ENCODE peak calls at places on chromosomes 13 and 19, in nine cellular contexts. K, P, O, S, B, Q, H, W and M are unnamed samples.

GRCh38 chr13:107867701-107868661 is 347.4 kb downstream of the LIG4 start:
- DNase-seq in O (no peak), Q (no peak), B (no peak), S (peak), P (no peak), H (no peak), K (peak), W (no peak), M (no peak)

GRCh38 chr19:48964205-48965032 is 690 bp upstream of the FTL start:
- DNase-seq in W (no peak), B (no peak), S (peak), P (no peak), K (peak), Q (no peak), H (no peak), O (no peak), M (no peak)

GRCh38 chr13:106573279-106573831 is 5.4 kb upstream of the ARGLU1 start:
- DNase-seq in S (no peak), B (no peak), W (no peak), O (no peak), Q (no peak), K (no peak), P (peak), H (peak), M (no peak)

GRCh38 chr19:56912406-56912805 is 71.9 kb upstream of the PEG3 start:
- DNase-seq in W (no peak), K (no peak), Q (no peak), P (no peak), S (no peak), O (no peak), H (no peak), B (no peak), M (no peak)

GRCh38 chr19:29098863-29099481 is 114.0 kb downstream of the UQCRFS1 start:
- DNase-seq in B (peak), H (peak), W (no peak), S (no peak), K (peak), P (peak), Q (peak), O (no peak), M (peak)

GRCh38 chr13:85314686-85315085 is 484.5 kb downstream of the SLITRK6 start:
- DNase-seq in Q (no peak), S (peak), H (no peak), P (no peak), K (no peak), O (no peak), W (no peak), B (no peak), M (no peak)

GRCh38 chr19:56838930-56839664 is 1.4 kb downstream of the PEG3 start:
- DNase-seq in W (no peak), B (no peak), K (peak), S (peak), O (no peak), P (peak), H (peak), Q (peak), M (peak)

GRCh38 chr13:51523082-51523518 is 61.2 kb upstream of the WDFY2 start:
- DNase-seq in H (no peak), O (no peak), W (no peak), Q (no peak), P (peak), S (peak), B (no peak), K (no peak), M (no peak)

GRCh38 chr19:13984875-13985741 is 21.0 kb downstream of the RFX1 start:
- DNase-seq in B (no peak), O (no peak), S (no peak), K (no peak), Q (no peak), W (peak), H (no peak), P (no peak), M (no peak)

GRCh38 chr13:22311734-22312404 is 641.0 kb downstream of the FGF9 start:
- DNase-seq in W (no peak), P (no peak), K (no peak), H (peak), O (no peak), Q (no peak), S (peak), B (no peak), M (peak)

GRCh38 chr19:30070198-30070969 is 128.3 kb downstream of the URI1 start:
- DNase-seq in H (no peak), O (no peak), W (no peak), K (no peak), P (no peak), Q (no peak), B (no peak), S (no peak), M (no peak)

GRCh38 chr19:28878862-28879566 is 333.9 kb downstream of the UQCRFS1 start:
- DNase-seq in B (peak), O (peak), W (peak), K (peak), S (peak), H (peak), P (peak), Q (no peak), M (peak)

GRCh38 chr19:11191273-11191755 is 6.0 kb downstream of the KANK2 start:
- DNase-seq in Q (peak), S (peak), H (peak), P (peak), K (peak), B (peak), O (no peak), W (peak), M (peak)

GRCh38 chr19:11598746-11599145 is 1.5 kb downstream of the ZNF627 start:
- DNase-seq in P (no peak), W (no peak), O (no peak), S (no peak), K (no peak), H (no peak), B (no peak), Q (no peak), M (no peak)

GRCh38 chr13:23848019-23848418 is 41.2 kb downstream of the MIPEP start:
- DNase-seq in S (no peak), O (no peak), B (no peak), K (no peak), H (no peak), Q (no peak), W (no peak), P (no peak), M (no peak)

GRCh38 chr19:23071087-23071511 is 45.7 kb upstream of the ZNF730 start:
- DNase-seq in Q (no peak), O (no peak), W (no peak), P (no peak), B (no peak), S (no peak), K (peak), H (no peak), M (peak)

GRCh38 chr13:30861836-30862467 is 44.1 kb upstream of the MEDAG start:
- DNase-seq in K (no peak), Q (no peak), P (no peak), O (no peak), W (no peak), B (no peak), S (no peak), H (no peak), M (no peak)

GRCh38 chr19:5470264-5470671 is 15.1 kb downstream of the ZNRF4 start:
- DNase-seq in O (no peak), Q (no peak), B (peak), W (no peak), P (no peak), S (no peak), K (no peak), H (no peak), M (no peak)

GRCh38 chr13:36385471-36385870 is 39.3 kb upstream of the SPART start:
- DNase-seq in B (no peak), P (no peak), Q (no peak), K (peak), W (no peak), H (no peak), S (no peak), O (no peak), M (no peak)

GRCh38 chr13:30257433-30258099 is 49.8 kb downstream of the KATNAL1 start:
- DNase-seq in S (peak), O (no peak), P (no peak), H (no peak), K (no peak), Q (no peak), B (no peak), W (peak), M (no peak)

GRCh38 chr13:71864094-71864980 is 2.7 kb downstream of the DACH1 start:
- DNase-seq in K (peak), O (no peak), B (no peak), H (no peak), W (no peak), P (peak), Q (no peak), S (peak), M (no peak)

GRCh38 chr19:31135841-31136240 is 213.4 kb downstream of the TSHZ3 start:
- DNase-seq in O (no peak), B (no peak), K (peak), W (no peak), Q (no peak), S (no peak), H (no peak), P (no peak), M (no peak)

GRCh38 chr13:76822691-76823267 is 63.4 kb downstream of the KCTD12 start:
- DNase-seq in Q (no peak), H (no peak), K (no peak), P (no peak), S (peak), O (no peak), B (peak), W (peak), M (no peak)

GRCh38 chr19:43618921-43619261 is 538 bp downstream of the ZNF428 start:
- DNase-seq in B (peak), W (peak), P (no peak), Q (no peak), S (no peak), O (no peak), K (peak), H (no peak), M (no peak)

GRCh38 chr19:18346091-18346490 is 5.7 kb downstream of the PGPEP1 start:
- DNase-seq in W (no peak), B (peak), S (peak), K (no peak), H (no peak), P (no peak), Q (no peak), O (no peak), M (no peak)

GRCh38 chr19:50607874-50608785 is 31.6 kb downstream of the SYT3 start:
- DNase-seq in S (peak), O (peak), W (peak), B (peak), P (peak), K (peak), H (peak), Q (peak), M (peak)

GRCh38 chr19:42150353-42150752 is 18.1 kb upstream of the POU2F2 start:
- DNase-seq in K (no peak), O (no peak), Q (no peak), P (no peak), W (no peak), B (no peak), S (no peak), H (no peak), M (no peak)

GRCh38 chr19:41426952-41427646 is at the start of gene B3GNT8:
- DNase-seq in S (peak), H (peak), Q (peak), O (no peak), W (no peak), B (peak), K (peak), P (peak), M (peak)

GRCh38 chr13:46936525-46936924 is 39.7 kb upstream of the HTR2A start:
- DNase-seq in K (no peak), S (no peak), P (no peak), Q (no peak), H (no peak), W (no peak), B (no peak), O (no peak), M (no peak)

GRCh38 chr19:47187023-47187655 is 43.9 kb downstream of the BBC3 start:
- DNase-seq in O (no peak), P (no peak), S (no peak), H (no peak), W (no peak), K (no peak), B (no peak), Q (no peak), M (no peak)

GRCh38 chr19:40365613-40366401 is 17.3 kb downstream of the PLD3 start:
- DNase-seq in H (no peak), O (no peak), S (peak), Q (peak), W (peak), B (peak), K (peak), P (peak), M (no peak)

GRCh38 chr13:79936368-79937136 is 404.4 kb downstream of the SPRY2 start:
- DNase-seq in O (no peak), K (peak), B (peak), S (peak), W (no peak), Q (peak), P (peak), H (no peak), M (peak)

GRCh38 chr19:40419066-40419612 is 6.0 kb upstream of the PRX start:
- DNase-seq in W (no peak), H (no peak), Q (no peak), K (no peak), S (no peak), O (no peak), B (no peak), P (no peak), M (no peak)

GRCh38 chr13:30755678-30756077 is 20.3 kb downstream of the ALOX5AP start:
- DNase-seq in Q (no peak), O (no peak), K (no peak), W (no peak), S (no peak), B (no peak), P (no peak), H (no peak), M (no peak)

GRCh38 chr19:1067341-1068103 is 555 bp downstream of the ARHGAP45 start:
- DNase-seq in H (no peak), P (no peak), Q (no peak), W (no peak), S (no peak), O (no peak), B (no peak), K (no peak), M (no peak)

GRCh38 chr19:42081584-42082258 is 5.8 kb downstream of the ZNF574 start:
- DNase-seq in Q (no peak), H (no peak), O (no peak), P (no peak), W (peak), S (peak), K (peak), B (peak), M (no peak)

GRCh38 chr13:110014719-110015118 is 228.3 kb upstream of the IRS2 start:
- DNase-seq in O (no peak), P (no peak), H (no peak), K (no peak), S (no peak), B (peak), Q (no peak), W (no peak), M (no peak)
- H3K27ac ChIP-seq in O (no peak), P (no peak), H (peak), K (no peak), S (no peak), B (peak), Q (no peak), W (no peak), M (no peak)

DNA sequence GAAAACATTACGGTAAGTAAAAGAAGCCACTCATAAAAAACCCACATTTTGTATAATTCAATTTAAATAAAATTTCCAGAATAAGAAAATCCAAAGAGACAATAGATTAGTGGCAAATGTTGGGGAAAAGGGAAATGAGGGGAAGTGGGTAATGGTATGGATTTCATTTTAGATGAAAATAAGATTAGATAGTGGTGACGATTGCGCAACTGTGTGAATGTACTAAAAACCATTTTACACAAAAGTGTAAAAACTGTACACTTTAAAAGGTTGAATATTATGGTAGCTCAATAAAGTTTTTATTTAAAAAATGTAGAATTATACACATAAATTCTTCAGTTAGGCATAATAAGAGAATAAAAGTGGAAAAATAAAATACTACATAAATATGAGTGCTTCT is 3.7 kb downstream of the MBD3L1 start:
- DNase-seq in S (no peak), B (no peak), W (no peak), Q (no peak), H (no peak), P (no peak), K (no peak), O (no peak), M (no peak)
- H3K27ac ChIP-seq in S (no peak), B (no peak), W (no peak), Q (no peak), H (no peak), P (no peak), K (no peak), O (no peak), M (no peak)

GRCh38 chr19:38516802-38517201 is 83.3 kb downstream of the RYR1 start:
- DNase-seq in K (no peak), S (no peak), W (no peak), Q (no peak), P (no peak), H (no peak), O (no peak), B (no peak), M (no peak)

GRCh38 chr19:38522915-38523314 is 89.4 kb downstream of the RYR1 start:
- DNase-seq in P (no peak), B (no peak), H (no peak), K (no peak), Q (no peak), S (no peak), O (no peak), W (no peak), M (no peak)

GRCh38 chr19:38517321-38517720 is 83.8 kb downstream of the RYR1 start:
- DNase-seq in O (no peak), W (no peak), Q (no peak), K (no peak), S (no peak), P (no peak), B (no peak), H (no peak), M (no peak)

GRCh38 chr19:38519168-38519567 is 85.7 kb downstream of the RYR1 start:
- DNase-seq in Q (no peak), K (no peak), P (no peak), H (no peak), B (no peak), W (no peak), S (no peak), O (no peak), M (no peak)

DNA sequence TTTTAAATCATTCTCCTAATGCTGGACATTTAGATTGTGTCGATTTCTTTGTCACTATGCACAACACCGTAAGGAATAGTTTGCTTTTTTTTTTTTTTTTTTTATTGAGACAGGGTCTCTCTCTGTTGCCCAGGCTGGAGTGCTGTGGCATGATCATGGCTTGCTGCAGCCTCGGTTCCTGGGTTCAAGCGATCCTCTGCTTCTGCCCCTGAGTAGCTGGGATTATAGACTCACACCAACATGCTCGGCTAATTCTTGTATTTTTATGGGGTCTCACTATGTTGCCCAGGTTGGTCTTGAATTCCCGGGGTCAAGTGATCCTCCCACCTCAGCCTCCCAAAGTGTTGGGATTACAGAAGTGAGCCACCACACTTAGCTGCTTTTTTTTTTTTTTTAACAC is 86.5 kb downstream of the RYR1 start:
- DNase-seq in B (no peak), W (no peak), Q (no peak), H (no peak), O (no peak), K (no peak), S (no peak), P (no peak), M (no peak)
- H3K27ac ChIP-seq in B (no peak), W (no peak), Q (no peak), H (no peak), O (no peak), K (no peak), S (no peak), P (no peak), M (no peak)

GRCh38 chr13:97798171-97798821 is 155.2 kb upstream of the IPO5 start:
- DNase-seq in K (no peak), Q (no peak), W (no peak), B (no peak), P (no peak), O (no peak), H (no peak), S (peak), M (no peak)
- H3K27ac ChIP-seq in K (no peak), Q (peak), W (no peak), B (no peak), P (no peak), O (no peak), H (no peak), S (no peak), M (no peak)

DNA sequence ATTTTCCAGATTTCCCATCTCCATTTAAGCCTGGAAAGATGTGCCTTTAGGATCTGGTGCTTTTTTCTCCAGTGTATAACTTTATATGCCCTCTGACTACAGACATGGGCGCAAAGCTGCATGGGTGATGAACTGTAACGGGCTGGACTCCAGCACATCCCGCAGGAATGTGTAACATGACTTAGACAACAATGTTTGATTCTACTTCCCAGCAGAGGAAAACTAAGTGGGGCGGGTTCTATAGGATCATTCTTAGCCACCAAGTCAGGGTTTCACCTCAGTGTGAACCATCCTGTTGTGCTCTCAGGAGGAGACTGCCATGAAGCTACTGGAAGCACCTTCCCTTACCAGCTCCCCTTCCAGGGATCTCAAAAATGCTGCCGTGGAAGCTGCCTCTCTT is 93.2 kb upstream of the SERP2 start:
- DNase-seq in K (peak), P (no peak), O (no peak), Q (no peak), B (no peak), S (no peak), H (no peak), W (no peak), M (no peak)
- H3K27ac ChIP-seq in K (peak), P (no peak), O (no peak), Q (no peak), B (no peak), S (no peak), H (no peak), W (no peak), M (no peak)

DNA sequence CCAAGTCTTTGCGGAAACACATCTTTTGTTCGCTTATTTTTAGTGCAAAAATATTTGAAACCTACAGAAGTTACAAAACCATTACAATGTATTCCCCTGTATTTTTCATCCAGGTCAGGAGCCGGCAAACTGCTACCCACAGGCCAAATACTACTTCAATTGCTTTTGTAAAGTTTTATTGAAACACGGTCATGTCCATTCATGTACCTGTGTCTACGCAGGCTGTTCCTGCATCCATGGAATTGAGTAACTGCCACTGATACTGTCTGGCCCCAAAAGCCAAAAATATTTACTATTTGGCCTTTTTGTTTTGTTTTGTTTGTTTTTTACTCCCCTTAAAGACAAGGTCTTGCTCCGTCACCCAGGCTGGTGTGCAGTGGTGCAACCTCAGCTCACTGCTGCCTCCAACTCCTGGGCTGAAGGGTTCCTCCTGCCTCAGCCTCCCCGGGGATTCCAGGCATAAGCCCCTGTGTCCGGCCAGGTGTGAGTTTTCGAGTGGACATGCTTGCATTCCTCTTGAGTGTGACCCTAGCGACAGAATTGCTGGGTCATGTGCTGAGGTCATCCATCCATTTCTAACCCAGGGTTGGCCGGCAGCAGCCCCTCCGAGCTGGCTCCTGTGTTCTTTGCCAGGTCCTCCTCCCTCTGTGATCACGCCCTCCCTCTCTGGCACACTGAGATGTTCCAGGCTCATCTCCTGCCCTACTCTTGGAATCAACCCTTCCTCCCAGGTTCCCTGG is 10.9 kb upstream of the S1PR4 start:
- DNase-seq in W (no peak), Q (no peak), H (no peak), P (no peak), K (no peak), B (no peak), S (no peak), O (no peak), M (no peak)
- H3K27ac ChIP-seq in W (no peak), Q (no peak), H (no peak), P (no peak), K (no peak), B (peak), S (no peak), O (no peak), M (no peak)

GRCh38 chr19:52270266-52270885 is 989 bp downstream of the ZNF766 start:
- DNase-seq in W (no peak), P (no peak), H (no peak), S (peak), K (no peak), O (no peak), Q (no peak), B (peak), M (no peak)
- H3K27ac ChIP-seq in W (peak), P (peak), H (peak), S (peak), K (peak), O (peak), Q (peak), B (peak), M (peak)